ENCODE peak calls at places on chromosomes 2 and 18, in six cellular contexts. Q is AG08396; U is CD8-positive, alpha-beta memory T cell; F is small intestine; N is NCI-H1694; C is left ventricle myocardium superior. R is an unnamed sample.

GRCh38 chr18:23883277-23883790 is 131.2 kb upstream of the TTC39C start:
- DNase-seq in Q (no peak), U (no peak), F (no peak), N (peak), C (no peak), R (no peak)

GRCh38 chr2:2779727-2780126 is 448.7 kb upstream of the MYT1L start:
- DNase-seq in Q (no peak), U (no peak), F (no peak), N (no peak), C (no peak), R (no peak)

GRCh38 chr2:77521482-77521881 is 694 bp downstream of the LRRTM4 start:
- DNase-seq in Q (no peak), U (no peak), F (no peak), N (no peak), C (no peak), R (no peak)

GRCh38 chr2:74425523-74425922 is 4.0 kb downstream of the WDR54 start:
- DNase-seq in Q (no peak), U (no peak), F (peak), N (no peak), C (no peak), R (peak)

GRCh38 chr2:143632751-143633374 is 503.6 kb downstream of the ARHGAP15 start:
- DNase-seq in Q (no peak), U (no peak), F (no peak), N (no peak), C (no peak), R (no peak)

GRCh38 chr18:48589797-48590519 is 51.1 kb downstream of the CTIF start:
- DNase-seq in Q (no peak), U (no peak), F (no peak), N (no peak), C (peak), R (peak)

GRCh38 chr2:180991361-180991760 is 11.0 kb downstream of the UBE2E3 start:
- DNase-seq in Q (no peak), U (no peak), F (no peak), N (no peak), C (no peak), R (no peak)

GRCh38 chr18:26722582-26722931 is 142.9 kb downstream of the AQP4 start:
- DNase-seq in Q (no peak), U (no peak), F (no peak), N (no peak), C (no peak), R (no peak)

GRCh38 chr18:44051088-44051487 is 629.6 kb upstream of the SETBP1 start:
- DNase-seq in Q (no peak), U (no peak), F (no peak), N (no peak), C (no peak), R (no peak)

GRCh38 chr2:120850551-120850950 is 114.9 kb downstream of the GLI2 start:
- DNase-seq in Q (no peak), U (no peak), F (no peak), N (no peak), C (peak), R (no peak)

GRCh38 chr2:127324635-127325034 is 30.7 kb upstream of the ERCC3 start:
- DNase-seq in Q (peak), U (no peak), F (peak), N (peak), C (no peak), R (peak)

GRCh38 chr18:24934231-24934932 is 417.6 kb downstream of the ZNF521 start:
- DNase-seq in Q (no peak), U (no peak), F (no peak), N (no peak), C (no peak), R (no peak)

GRCh38 chr18:3035635-3036034 is 22.7 kb upstream of the LPIN2 start:
- DNase-seq in Q (no peak), U (no peak), F (no peak), N (no peak), C (no peak), R (no peak)

GRCh38 chr2:27461118-27461517 is 18.9 kb downstream of the KRTCAP3 start:
- DNase-seq in Q (no peak), U (no peak), F (no peak), N (no peak), C (peak), R (no peak)

GRCh38 chr2:64396551-64396950 is 57.4 kb upstream of the LGALSL start:
- DNase-seq in Q (no peak), U (no peak), F (no peak), N (no peak), C (no peak), R (no peak)

GRCh38 chr18:23529597-23529996 is 26.3 kb downstream of the RMC1 start:
- DNase-seq in Q (peak), U (no peak), F (no peak), N (no peak), C (no peak), R (peak)

GRCh38 chr2:71995067-71995665 is 152.5 kb downstream of the CYP26B1 start:
- DNase-seq in Q (no peak), U (no peak), F (peak), N (peak), C (no peak), R (peak)

GRCh38 chr2:64214281-64215115 is 70.3 kb upstream of the PELI1 start:
- DNase-seq in Q (no peak), U (peak), F (peak), N (no peak), C (no peak), R (peak)

GRCh38 chr2:109126501-109126860 is 2.5 kb upstream of the SH3RF3 start:
- DNase-seq in Q (peak), U (no peak), F (no peak), N (no peak), C (no peak), R (peak)

GRCh38 chr2:63888490-63889402 is 47.0 kb downstream of the UGP2 start:
- DNase-seq in Q (peak), U (peak), F (peak), N (peak), C (peak), R (peak)

GRCh38 chr18:5582054-5582453 is 38.3 kb upstream of the EPB41L3 start:
- DNase-seq in Q (no peak), U (no peak), F (no peak), N (no peak), C (no peak), R (no peak)

GRCh38 chr2:102841107-102841840 is 79.4 kb downstream of the TMEM182 start:
- DNase-seq in Q (peak), U (no peak), F (peak), N (peak), C (peak), R (peak)

GRCh38 chr2:215729985-215730620 is 283.2 kb downstream of the MREG start:
- DNase-seq in Q (no peak), U (no peak), F (no peak), N (no peak), C (no peak), R (no peak)

GRCh38 chr2:167017021-167017420 is 128.7 kb downstream of the XIRP2 start:
- DNase-seq in Q (no peak), U (no peak), F (no peak), N (no peak), C (no peak), R (peak)

GRCh38 chr2:73870084-73870483 is 22.7 kb upstream of the ACTG2 start:
- DNase-seq in Q (peak), U (no peak), F (no peak), N (no peak), C (peak), R (peak)

GRCh38 chr2:241895732-241896641 is 26.5 kb downstream of the RTP5 start:
- DNase-seq in Q (peak), U (no peak), F (no peak), N (peak), C (peak), R (no peak)

GRCh38 chr18:50398947-50399346 is 24.1 kb downstream of the SKA1 start:
- DNase-seq in Q (no peak), U (no peak), F (no peak), N (no peak), C (no peak), R (no peak)

GRCh38 chr18:59834267-59834666 is 65.5 kb upstream of the PMAIP1 start:
- DNase-seq in Q (no peak), U (no peak), F (no peak), N (no peak), C (no peak), R (no peak)

GRCh38 chr18:77065221-77065981 is 67.2 kb downstream of the MBP start:
- DNase-seq in Q (peak), U (no peak), F (peak), N (no peak), C (peak), R (peak)

GRCh38 chr2:210195066-210195852 is 24.1 kb upstream of the KANSL1L start:
- DNase-seq in Q (peak), U (peak), F (peak), N (peak), C (peak), R (peak)

GRCh38 chr18:2515908-2516625 is 55.2 kb downstream of the METTL4 start:
- DNase-seq in Q (peak), U (no peak), F (peak), N (no peak), C (no peak), R (peak)

GRCh38 chr2:57443985-57444501 is 602.6 kb upstream of the VRK2 start:
- DNase-seq in Q (no peak), U (no peak), F (no peak), N (no peak), C (no peak), R (peak)

GRCh38 chr2:15607709-15608391 is 16.2 kb downstream of the DDX1 start:
- DNase-seq in Q (no peak), U (no peak), F (no peak), N (no peak), C (no peak), R (no peak)

GRCh38 chr18:59057969-59058368 is 81.7 kb upstream of the SEC11C start:
- DNase-seq in Q (peak), U (no peak), F (no peak), N (no peak), C (no peak), R (no peak)

GRCh38 chr2:11495844-11496271 is 29.9 kb upstream of the E2F6 start:
- DNase-seq in Q (no peak), U (no peak), F (no peak), N (no peak), C (peak), R (no peak)

GRCh38 chr2:235850771-235851551 is 317.2 kb downstream of the GBX2 start:
- DNase-seq in Q (no peak), U (no peak), F (no peak), N (no peak), C (no peak), R (no peak)

GRCh38 chr2:142786922-142787702 is 90.4 kb upstream of the KYNU start:
- DNase-seq in Q (no peak), U (no peak), F (no peak), N (no peak), C (no peak), R (no peak)

R was measured in A172.